ENCODE peak calls at places on chromosomes 2 and 18, in ten cellular contexts. E, T, I, U, K, Q, J, B, F and G are unnamed samples.
A peak's percentile ranks its signal among the peaks of the same experiment; 100 is the strongest.

GRCh38 chr2:46813046-46813445 is 102.6 kb downstream of the MCFD2 start:
- DNase-seq in E (no peak), T (peak; percentile 9), I (no peak), U (no peak), K (no peak), Q (no peak), J (no peak), B (no peak), F (peak; percentile 1), G (no peak)

GRCh38 chr2:101446869-101447268 is 28.0 kb downstream of the RFX8 start:
- DNase-seq in E (peak; percentile 97), T (no peak), I (no peak), U (no peak), K (no peak), Q (peak; percentile 90), J (no peak), B (peak; percentile 99), F (no peak), G (no peak)

GRCh38 chr2:233185963-233186362 is 65.5 kb upstream of the ATG16L1 start:
- DNase-seq in E (no peak), T (no peak), I (no peak), U (no peak), K (peak; percentile 15), Q (no peak), J (no peak), B (no peak), F (no peak), G (no peak)

GRCh38 chr2:226467221-226467620 is 332.4 kb downstream of the IRS1 start:
- DNase-seq in E (no peak), T (no peak), I (no peak), U (peak; percentile 41), K (no peak), Q (no peak), J (no peak), B (no peak), F (no peak), G (no peak)

GRCh38 chr18:47899107-47899840 is 31.2 kb downstream of the SMAD2 start:
- DNase-seq in E (no peak), T (no peak), I (no peak), U (no peak), K (no peak), Q (no peak), J (peak; percentile 18), B (no peak), F (no peak), G (no peak)

GRCh38 chr2:9699139-9699823 is 68.5 kb upstream of the YWHAQ start:
- DNase-seq in E (peak; percentile 77), T (no peak), I (no peak), U (peak; percentile 38), K (no peak), Q (peak; percentile 79), J (no peak), B (peak; percentile 84), F (no peak), G (no peak)

GRCh38 chr2:120707816-120708215 is 27.9 kb upstream of the GLI2 start:
- DNase-seq in E (peak; percentile 73), T (no peak), I (no peak), U (no peak), K (no peak), Q (no peak), J (no peak), B (peak; percentile 55), F (no peak), G (no peak)

GRCh38 chr2:158686166-158686792 is 108.8 kb upstream of the DAPL1 start:
- DNase-seq in E (no peak), T (no peak), I (no peak), U (no peak), K (no peak), Q (peak; percentile 9), J (no peak), B (peak; percentile 5), F (no peak), G (no peak)

GRCh38 chr2:29260151-29260772 is 145.0 kb downstream of the CLIP4 start:
- DNase-seq in E (peak; percentile 44), T (no peak), I (no peak), U (no peak), K (no peak), Q (peak; percentile 88), J (no peak), B (peak; percentile 76), F (no peak), G (no peak)

GRCh38 chr18:79523738-79524180 is 128.0 kb downstream of the NFATC1 start:
- DNase-seq in E (no peak), T (no peak), I (peak; percentile 84), U (no peak), K (no peak), Q (no peak), J (no peak), B (no peak), F (no peak), G (no peak)

GRCh38 chr2:119377266-119377972 is 10.6 kb downstream of the DBI start:
- DNase-seq in E (no peak), T (no peak), I (no peak), U (no peak), K (no peak), Q (no peak), J (no peak), B (no peak), F (no peak), G (no peak)

GRCh38 chr18:58269931-58270330 is 225.9 kb downstream of the NEDD4L start:
- DNase-seq in E (peak; percentile 58), T (no peak), I (no peak), U (no peak), K (no peak), Q (no peak), J (no peak), B (no peak), F (no peak), G (no peak)

GRCh38 chr2:10956006-10956790 is 44.5 kb downstream of the KCNF1 start:
- DNase-seq in E (no peak), T (no peak), I (no peak), U (no peak), K (peak; percentile 64), Q (no peak), J (no peak), B (no peak), F (no peak), G (no peak)

GRCh38 chr18:46283268-46283667 is 179.1 kb downstream of the HAUS1 start:
- DNase-seq in E (peak; percentile 56), T (no peak), I (no peak), U (no peak), K (no peak), Q (peak; percentile 52), J (no peak), B (peak; percentile 55), F (no peak), G (no peak)

GRCh38 chr2:164903944-164904343 is 51.4 kb downstream of the SLC38A11 start:
- DNase-seq in E (peak; percentile 45), T (peak; percentile 92), I (no peak), U (no peak), K (no peak), Q (no peak), J (no peak), B (no peak), F (peak; percentile 6), G (no peak)

GRCh38 chr2:128530025-128530573 is 211.4 kb upstream of the HS6ST1 start:
- DNase-seq in E (no peak), T (no peak), I (no peak), U (no peak), K (peak; percentile 68), Q (no peak), J (no peak), B (no peak), F (no peak), G (no peak)

GRCh38 chr2:53129851-53130250 is 637.8 kb upstream of the CHAC2 start:
- DNase-seq in E (peak; percentile 88), T (no peak), I (no peak), U (no peak), K (no peak), Q (peak; percentile 87), J (no peak), B (peak; percentile 84), F (no peak), G (no peak)

GRCh38 chr18:26185267-26185666 is 41.0 kb upstream of the TAF4B start:
- DNase-seq in E (no peak), T (peak; percentile 11), I (no peak), U (no peak), K (no peak), Q (no peak), J (no peak), B (peak; percentile 45), F (no peak), G (peak; percentile 43)